ENCODE peak calls at places on chromosomes 16 and 17, in seven cellular contexts. E is HCT116, T is neural progenitor cell, P is GM23248, C is fibroblast of lung, Z is OCI-LY7, M is IMR-90. W is an unnamed sample.

GRCh38 chr16:67537270-67537635 is 8.6 kb downstream of the RIPOR1 start:
- DNase-seq in E (no peak), T (peak), P (peak), C (peak), Z (no peak), M (peak), W (peak)

GRCh38 chr16:88718178-88718577 is 11.9 kb downstream of the CTU2 start:
- DNase-seq in E (no peak), T (no peak), P (no peak), C (no peak), Z (no peak), M (no peak), W (no peak)

GRCh38 chr17:48012151-48012520 is 25.5 kb downstream of the COPZ2 start:
- DNase-seq in E (no peak), T (peak), P (peak), C (no peak), Z (peak), M (no peak), W (peak)

GRCh38 chr16:22653876-22654275 is 143.2 kb downstream of the NPIPB5 start:
- DNase-seq in E (no peak), T (no peak), P (no peak), C (no peak), Z (no peak), M (no peak), W (no peak)

GRCh38 chr16:24035127-24035842 is 199.5 kb downstream of the PRKCB start:
- DNase-seq in E (no peak), T (peak), P (no peak), C (no peak), Z (no peak), M (no peak), W (no peak)

GRCh38 chr17:77851921-77852320 is 106.6 kb upstream of the TNRC6C start:
- DNase-seq in E (no peak), T (no peak), P (no peak), C (no peak), Z (no peak), M (no peak), W (no peak)

GRCh38 chr16:85082553-85083050 is 29.7 kb downstream of the CIBAR2 start:
- DNase-seq in E (no peak), T (peak), P (no peak), C (no peak), Z (no peak), M (no peak), W (no peak)

GRCh38 chr17:66462010-66462409 is 159.6 kb downstream of the PRKCA start:
- DNase-seq in E (no peak), T (no peak), P (no peak), C (peak), Z (no peak), M (no peak), W (no peak)

GRCh38 chr17:17216776-17217175 is 10.6 kb upstream of the PLD6 start:
- DNase-seq in E (no peak), T (no peak), P (no peak), C (no peak), Z (peak), M (no peak), W (no peak)

GRCh38 chr17:75908201-75908600 is 3.5 kb upstream of the MRPL38 start:
- DNase-seq in E (no peak), T (no peak), P (peak), C (no peak), Z (no peak), M (no peak), W (no peak)

GRCh38 chr16:55555436-55555835 is 11.0 kb upstream of the CAPNS2 start:
- DNase-seq in E (no peak), T (no peak), P (peak), C (no peak), Z (no peak), M (peak), W (no peak)

GRCh38 chr17:20925954-20926353 is 116.9 kb downstream of the USP22 start:
- DNase-seq in E (no peak), T (no peak), P (no peak), C (no peak), Z (no peak), M (no peak), W (peak)
- H3K27ac ChIP-seq in E (no peak), T (no peak), P (no peak), C (no peak), Z (no peak), M (no peak), W (no peak)

GRCh38 chr17:35855965-35856364 is 12.7 kb downstream of the HEATR9 start:
- DNase-seq in E (no peak), T (no peak), P (no peak), C (no peak), Z (no peak), M (no peak), W (no peak)
- H3K4me2 ChIP-seq in E (no peak), T (no peak), P (no peak), C (no peak), Z (no peak), M (no peak), W (no peak)

DNA sequence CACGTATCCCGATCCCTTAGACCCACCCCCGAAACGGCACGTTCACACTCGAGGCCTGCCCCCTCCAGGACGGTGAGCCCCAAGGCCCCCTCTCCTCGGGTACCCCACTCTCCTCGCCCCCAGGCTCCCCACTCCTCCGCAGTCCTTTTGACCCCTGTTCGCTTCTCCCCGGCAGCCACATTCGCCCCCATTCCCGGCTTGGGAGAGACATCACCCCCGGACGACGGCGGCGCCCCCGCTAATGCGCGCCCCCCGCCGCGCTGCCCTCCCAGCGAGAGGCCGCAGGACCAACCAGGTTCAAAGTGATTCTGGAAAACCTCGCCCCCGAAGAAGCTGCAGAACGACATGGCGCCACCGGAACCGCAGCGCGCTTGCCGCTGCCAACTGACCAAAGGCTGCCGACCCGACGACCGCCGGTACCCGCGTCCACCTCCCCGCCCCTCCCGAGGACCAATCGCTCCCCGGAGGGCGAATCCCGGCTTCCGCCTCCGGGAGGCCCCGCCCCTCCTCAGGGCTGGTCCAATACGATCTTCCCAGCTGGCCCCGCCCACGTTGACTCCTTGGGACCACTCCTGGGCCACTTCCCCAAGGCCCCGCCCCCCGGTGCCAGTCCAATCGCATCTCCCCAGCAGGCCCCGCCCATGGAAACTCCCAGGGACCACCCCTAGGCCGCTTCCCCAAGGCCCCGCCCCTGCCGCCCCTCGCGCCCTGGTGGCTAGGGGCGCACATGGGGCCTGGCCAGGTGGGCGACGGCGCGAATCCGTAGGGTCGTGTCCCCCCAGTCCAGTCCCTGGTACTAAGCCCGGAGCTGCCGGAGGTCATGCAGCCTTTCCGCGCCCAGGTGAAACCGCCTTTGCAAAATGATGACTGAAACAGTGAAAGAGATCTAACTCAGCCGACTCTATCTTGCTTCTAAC is at the start of gene MSRB1:
- DNase-seq in E (peak), T (peak), P (peak), C (peak), Z (peak), M (peak), W (peak)
- H3K27ac ChIP-seq in E (peak), T (no peak), P (peak), C (peak), Z (no peak), M (peak), W (peak)

GRCh38 chr17:49577978-49578893 is 2.6 kb downstream of the NXPH3 start:
- DNase-seq in E (no peak), T (no peak), P (no peak), C (no peak), Z (no peak), M (no peak), W (no peak)
- H3K4me2 ChIP-seq in E (no peak), T (peak), P (no peak), C (no peak), Z (no peak), M (no peak), W (no peak)